ENCODE peak calls at places on chromosomes 2 and 18, in four cellular contexts. I is thoracic aorta; V is neural progenitor cell; L is stimulated activated CD8-positive, alpha-beta memory T cell treated with anti-CD3 and anti-CD28 coated beads, Interleukin-15, amount 100 ng/mL, for 48 hours. M is an unnamed sample.

GRCh38 chr2:56889738-56890137 is 705.9 kb downstream of the CCDC85A start:
- DNase-seq in I (no peak), V (no peak), L (no peak), M (no peak)

GRCh38 chr2:120613742-120614481 is 121.8 kb upstream of the GLI2 start:
- DNase-seq in I (no peak), V (no peak), L (no peak), M (no peak)

GRCh38 chr18:35174093-35174731 is 66.6 kb upstream of the ZNF397 start:
- DNase-seq in I (no peak), V (no peak), L (no peak), M (no peak)

GRCh38 chr2:64049633-64050220 is 30.5 kb upstream of the VPS54 start:
- DNase-seq in I (no peak), V (peak; percentile 56), L (peak; percentile 38), M (peak; percentile 54)

GRCh38 chr2:113136828-113137775 is 9.7 kb downstream of the IL1RN start:
- DNase-seq in I (no peak), V (peak; percentile 63), L (no peak), M (no peak)

GRCh38 chr2:199798881-199799580 is 52.0 kb downstream of the FTCDNL1 start:
- DNase-seq in I (peak; percentile 4), V (no peak), L (no peak), M (no peak)

GRCh38 chr2:218605438-218605837 is 2.3 kb upstream of the PLCD4 start:
- DNase-seq in I (no peak), V (no peak), L (no peak), M (no peak)

GRCh38 chr2:3186766-3187165 is 190.9 kb downstream of the EIPR1 start:
- DNase-seq in I (no peak), V (no peak), L (no peak), M (no peak)

GRCh38 chr18:41464278-41464677 is 490.8 kb upstream of the PIK3C3 start:
- DNase-seq in I (no peak), V (no peak), L (no peak), M (no peak)

GRCh38 chr18:58635891-58636290 is 7.0 kb upstream of the ALPK2 start:
- DNase-seq in I (no peak), V (no peak), L (no peak), M (no peak)

GRCh38 chr2:106542730-106543359 is 55.7 kb downstream of the CD8B2 start:
- DNase-seq in I (peak; percentile 32), V (peak; percentile 77), L (peak; percentile 51), M (peak; percentile 49)

GRCh38 chr18:76821356-76821874 is 942 bp upstream of the ZNF236 start:
- DNase-seq in I (no peak), V (no peak), L (no peak), M (no peak)

GRCh38 chr2:217947341-217948316 is 55.2 kb downstream of the TNS1 start:
- DNase-seq in I (no peak), V (no peak), L (no peak), M (no peak)

GRCh38 chr2:142944721-142945120 is 67.3 kb downstream of the KYNU start:
- DNase-seq in I (no peak), V (no peak), L (no peak), M (no peak)

GRCh38 chr18:7002107-7002506 is 115.5 kb downstream of the LAMA1 start:
- DNase-seq in I (no peak), V (peak; percentile 26), L (no peak), M (no peak)

GRCh38 chr18:8656226-8656625 is 47.0 kb downstream of the RAB12 start:
- DNase-seq in I (no peak), V (no peak), L (no peak), M (no peak)

GRCh38 chr2:60555066-60555793 is 1.8 kb upstream of the BCL11A start:
- DNase-seq in I (no peak), V (peak; percentile 85), L (no peak), M (peak; percentile 44)

GRCh38 chr18:44988821-44989587 is 308.3 kb downstream of the SETBP1 start:
- DNase-seq in I (no peak), V (no peak), L (no peak), M (no peak)

GRCh38 chr2:71778514-71779305 is 325.3 kb downstream of the DYSF start:
- DNase-seq in I (no peak), V (no peak), L (no peak), M (no peak)

GRCh38 chr2:7016120-7016519 is 98.9 kb downstream of the RNF144A start:
- DNase-seq in I (no peak), V (no peak), L (no peak), M (no peak)

GRCh38 chr2:34789162-34789561 is 1190.1 kb upstream of the FAM98A start:
- DNase-seq in I (no peak), V (no peak), L (no peak), M (no peak)

GRCh38 chr2:197675246-197675645 is at the start of gene RFTN2:
- DNase-seq in I (no peak), V (no peak), L (no peak), M (no peak)

GRCh38 chr2:101473911-101474751 is 781 bp downstream of the RFX8 start:
- DNase-seq in I (no peak), V (peak; percentile 74), L (peak; percentile 30), M (no peak)

GRCh38 chr18:48693625-48694262 is 154.9 kb downstream of the CTIF start:
- DNase-seq in I (no peak), V (no peak), L (no peak), M (no peak)

GRCh38 chr2:7758065-7758759 is 841.0 kb downstream of the RNF144A start:
- DNase-seq in I (no peak), V (no peak), L (no peak), M (no peak)

GRCh38 chr2:233811732-233812131 is 33.6 kb downstream of the MROH2A start:
- DNase-seq in I (no peak), V (no peak), L (no peak), M (no peak)